ENCODE peak calls at places on chromosomes 1 and 21, in four cellular contexts. K, B, S and G are unnamed samples.

GRCh38 chr21:45344576-45344975 is 56.9 kb upstream of the POFUT2 start:
- DNase-seq in K (no peak), B (no peak), S (no peak), G (no peak)

GRCh38 chr1:9271861-9272595 is 20.7 kb upstream of the SPSB1 start:
- DNase-seq in K (no peak), S (no peak), B (no peak), G (no peak)

GRCh38 chr1:32716312-32717126 is 13.9 kb upstream of the SYNC start:
- DNase-seq in S (no peak), K (peak), B (no peak), G (no peak)

GRCh38 chr1:87880747-87881133 is 552.1 kb downstream of the LMO4 start:
- DNase-seq in S (no peak), K (peak), B (no peak), G (peak)

GRCh38 chr1:44950434-44950833 is 36.0 kb downstream of the EIF2B3 start:
- DNase-seq in K (no peak), B (no peak), S (no peak), G (no peak)

GRCh38 chr1:151790940-151791651 is 796 bp upstream of the TDRKH start:
- DNase-seq in S (no peak), B (peak), K (no peak), G (no peak)

GRCh38 chr1:11735854-11736745 is at the start of gene AGTRAP:
- DNase-seq in B (peak), S (peak), K (peak), G (peak)

GRCh38 chr1:2974701-2975301 is 46.5 kb upstream of the ACTRT2 start:
- DNase-seq in S (no peak), K (no peak), B (no peak), G (no peak)

GRCh38 chr1:51519048-51519856 is at the start of gene EPS15:
- DNase-seq in K (peak), B (peak), S (peak), G (no peak)

GRCh38 chr1:231590453-231591198 is 36.0 kb upstream of the DISC1 start:
- DNase-seq in S (no peak), K (peak), B (peak), G (peak)

GRCh38 chr21:23887709-23888303 is 1719.5 kb downstream of the MRPL39 start:
- DNase-seq in S (no peak), B (no peak), K (no peak), G (no peak)

GRCh38 chr1:216757110-216757509 is 33.9 kb upstream of the ESRRG start:
- DNase-seq in S (no peak), B (no peak), K (no peak), G (no peak)

GRCh38 chr1:109802901-109803561 is 39.3 kb upstream of the EPS8L3 start:
- DNase-seq in K (no peak), B (no peak), S (no peak), G (no peak)

GRCh38 chr1:167676205-167676915 is 45.4 kb upstream of the MPZL1 start:
- DNase-seq in S (no peak), K (no peak), B (no peak), G (no peak)

GRCh38 chr1:44251989-44252625 is 38.8 kb downstream of the DMAP1 start:
- DNase-seq in B (no peak), K (no peak), S (no peak), G (no peak)

GRCh38 chr1:20343149-20343936 is 52.7 kb downstream of the VWA5B1 start:
- DNase-seq in S (no peak), B (no peak), K (no peak), G (no peak)

GRCh38 chr1:27007909-27008582 is 4.6 kb downstream of the TENT5B start:
- DNase-seq in B (no peak), K (no peak), S (no peak), G (no peak)

GRCh38 chr1:241518447-241519307 is 878 bp downstream of the FH start:
- DNase-seq in K (peak), S (no peak), B (peak), G (no peak)

GRCh38 chr1:104156804-104157203 is 407.1 kb downstream of the AMY1C start:
- DNase-seq in B (no peak), S (no peak), K (no peak), G (no peak)

GRCh38 chr1:10528066-10529014 is 53.6 kb downstream of the PEX14 start:
- DNase-seq in B (peak), S (no peak), K (peak), G (no peak)

GRCh38 chr21:38499296-38499695 is 1.0 kb upstream of the ERG start:
- DNase-seq in S (no peak), B (no peak), K (no peak), G (no peak)

GRCh38 chr1:26077524-26077923 is 10.1 kb upstream of the TRIM63 start:
- DNase-seq in B (no peak), S (no peak), K (no peak), G (no peak)

DNA sequence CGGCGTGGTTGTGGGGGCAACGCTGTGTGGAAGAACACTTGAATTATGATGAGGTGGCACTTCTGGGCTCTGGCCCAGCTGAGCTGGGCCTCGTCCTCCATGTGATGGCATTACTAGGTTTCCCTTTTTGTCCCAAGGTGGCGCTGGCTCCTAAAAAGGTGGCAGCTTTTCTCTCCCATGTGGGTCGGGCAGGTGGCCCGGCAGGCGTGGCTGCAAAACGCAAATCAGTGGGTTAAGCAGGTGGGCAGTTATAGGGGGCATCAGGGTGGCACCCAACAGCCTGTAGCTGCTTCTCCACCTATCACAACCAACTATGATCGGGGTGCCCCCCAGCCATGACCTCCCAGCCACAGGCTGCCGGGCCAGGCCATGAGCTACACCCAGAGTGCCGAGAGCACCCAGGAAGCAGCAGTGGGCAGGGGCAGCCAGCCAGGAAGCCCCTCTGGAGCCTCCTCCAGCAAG is 59.6 kb downstream of the KCNAB2 start:
- DNase-seq in S (no peak), K (no peak), B (no peak), G (no peak)
- TF ChIP-seq CTCF in S (no peak), K (no peak), B (no peak), G (no peak)

GRCh38 chr21:29240136-29240535 is 58.6 kb upstream of the BACH1 start:
- DNase-seq in S (no peak), K (no peak), B (no peak), G (no peak)
- H3K4me3 ChIP-seq in S (no peak), K (no peak), B (no peak), G (no peak)

DNA sequence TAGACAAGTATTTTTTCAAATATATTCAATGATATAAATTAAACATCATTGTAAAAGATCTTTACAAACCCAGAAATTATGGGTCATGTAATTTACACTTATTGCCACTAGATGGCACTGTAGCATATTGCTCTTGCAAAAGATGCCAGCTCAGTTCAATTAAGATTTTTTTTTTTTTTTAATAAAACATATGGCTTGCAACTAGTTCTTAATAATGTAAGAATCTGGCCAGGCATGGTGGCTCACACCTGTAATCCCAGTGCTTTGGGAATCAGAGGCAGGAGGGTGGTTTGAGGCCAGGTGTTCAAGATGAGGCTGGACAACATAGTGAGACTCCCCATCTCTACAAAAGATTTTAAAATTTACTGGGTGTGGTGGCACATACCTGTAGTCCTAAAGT is 49.4 kb upstream of the DESI2 start:
- DNase-seq in S (peak), B (peak), K (peak), G (peak)
- TF ChIP-seq CTCF in S (peak), B (peak), K (peak), G (peak)

GRCh38 chr1:149925751-149926150 is 1.9 kb downstream of the SF3B4 start:
- DNase-seq in S (no peak), B (no peak), K (no peak), G (no peak)
- H3K4me3 ChIP-seq in S (peak), B (no peak), K (no peak), G (no peak)

GRCh38 chr1:193406901-193407300 is 220.5 kb upstream of the B3GALT2 start:
- DNase-seq in B (peak), S (peak), K (peak), G (peak)

GRCh38 chr1:193402977-193403376 is 216.6 kb upstream of the B3GALT2 start:
- DNase-seq in S (no peak), B (no peak), K (no peak), G (no peak)

GRCh38 chr1:193404236-193404635 is 217.8 kb upstream of the B3GALT2 start:
- DNase-seq in B (no peak), S (no peak), K (no peak), G (no peak)

GRCh38 chr1:193402032-193402431 is 215.6 kb upstream of the B3GALT2 start:
- DNase-seq in B (no peak), K (no peak), S (no peak), G (no peak)
- TF ChIP-seq CTCF in B (no peak), K (no peak), S (no peak), G (no peak)

GRCh38 chr1:169360415-169360814 is 7.2 kb downstream of the NME7 start:
- DNase-seq in B (no peak), S (no peak), K (no peak), G (no peak)

GRCh38 chr1:169364948-169365347 is 2.6 kb downstream of the NME7 start:
- DNase-seq in B (no peak), S (no peak), K (no peak), G (no peak)

GRCh38 chr1:169367096-169367685 is 406 bp downstream of the NME7 start:
- DNase-seq in B (no peak), S (no peak), K (no peak), G (no peak)

GRCh38 chr1:169361281-169361680 is 6.3 kb downstream of the NME7 start:
- DNase-seq in S (no peak), B (no peak), K (peak), G (no peak)

GRCh38 chr1:169363046-169363756 is 4.4 kb downstream of the NME7 start:
- DNase-seq in K (peak), S (peak), B (peak), G (peak)
- H3K4me3 ChIP-seq in K (no peak), S (no peak), B (no peak), G (no peak)

GRCh38 chr1:13710097-13710496 is 10.1 kb downstream of the PRDM2 start:
- DNase-seq in S (no peak), B (no peak), K (no peak), G (no peak)

DNA sequence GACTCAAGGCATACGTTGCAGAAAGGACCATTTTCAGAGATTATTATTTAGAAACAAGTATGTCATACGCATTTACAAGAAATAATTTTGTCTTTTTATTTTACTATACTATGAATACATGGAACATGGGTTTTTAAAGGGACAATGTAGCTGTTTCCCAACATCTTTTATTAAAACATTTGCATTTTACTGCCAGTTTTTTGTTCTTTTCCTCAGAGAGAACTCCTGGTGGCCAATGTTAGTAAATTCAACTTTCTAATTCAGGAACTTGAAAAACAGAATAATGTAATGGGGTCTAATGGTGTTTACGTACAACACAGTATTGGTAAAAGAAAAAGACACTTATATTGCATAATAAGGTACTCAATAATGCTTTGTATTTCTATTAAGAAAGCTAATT is 14.9 kb downstream of the PRDM2 start:
- DNase-seq in K (no peak), B (no peak), S (no peak), G (no peak)
- TF ChIP-seq CTCF in K (peak), B (peak), S (no peak), G (no peak)